ENCODE peak calls at places on chromosomes 7 and 10, in eight cellular contexts. E is MM.1S; A is KG1; D is HuH-7; L is epithelial cell of prostate; P is T follicular helper cell; Y is T47D; J is activated naive CD4-positive, alpha-beta T cell. I is an unnamed sample.

GRCh38 chr10:33331020-33331557 is 3.4 kb downstream of the NRP1 start:
- DNase-seq in E (no peak), A (no peak), D (no peak), L (no peak), P (no peak), Y (no peak), J (no peak), I (no peak)

GRCh38 chr7:74061840-74062539 is 21.6 kb upstream of the LIMK1 start:
- DNase-seq in E (no peak), A (no peak), D (no peak), L (peak), P (peak), Y (peak), J (no peak), I (peak)

GRCh38 chr7:155190608-155191536 is 106.8 kb upstream of the INSIG1 start:
- DNase-seq in E (peak), A (peak), D (peak), L (no peak), P (peak), Y (peak), J (peak), I (peak)

GRCh38 chr10:34319197-34319846 is 495.8 kb downstream of the PARD3 start:
- DNase-seq in E (no peak), A (no peak), D (no peak), L (peak), P (no peak), Y (no peak), J (no peak), I (peak)

GRCh38 chr7:112448891-112449290 is 1.4 kb upstream of the IFRD1 start:
- DNase-seq in E (no peak), A (no peak), D (no peak), L (peak), P (no peak), Y (no peak), J (no peak), I (no peak)

GRCh38 chr10:120115959-120116358 is 223.4 kb downstream of the SEC23IP start:
- DNase-seq in E (no peak), A (no peak), D (no peak), L (peak), P (no peak), Y (no peak), J (no peak), I (no peak)

GRCh38 chr7:71419546-71420337 is 287.8 kb downstream of the GALNT17 start:
- DNase-seq in E (no peak), A (no peak), D (no peak), L (no peak), P (no peak), Y (no peak), J (no peak), I (no peak)

GRCh38 chr7:26305048-26305868 is 13.6 kb downstream of the SNX10 start:
- DNase-seq in E (no peak), A (no peak), D (peak), L (no peak), P (no peak), Y (no peak), J (no peak), I (no peak)

GRCh38 chr10:78348416-78349164 is 314.9 kb downstream of the RPS24 start:
- DNase-seq in E (no peak), A (no peak), D (no peak), L (no peak), P (no peak), Y (no peak), J (no peak), I (no peak)

GRCh38 chr10:87674963-87675362 is 15.3 kb downstream of the PAPSS2 start:
- DNase-seq in E (no peak), A (no peak), D (no peak), L (no peak), P (no peak), Y (no peak), J (no peak), I (no peak)

GRCh38 chr10:77516575-77516974 is 121.0 kb downstream of the KCNMA1 start:
- DNase-seq in E (no peak), A (no peak), D (no peak), L (no peak), P (no peak), Y (no peak), J (no peak), I (no peak)

GRCh38 chr10:108782411-108782810 is 1140.9 kb downstream of the XPNPEP1 start:
- DNase-seq in E (no peak), A (no peak), D (no peak), L (no peak), P (no peak), Y (no peak), J (no peak), I (no peak)

GRCh38 chr7:122143376-122143750 is 686 bp downstream of the AASS start:
- DNase-seq in E (peak), A (no peak), D (peak), L (no peak), P (no peak), Y (no peak), J (no peak), I (peak)

GRCh38 chr7:131959106-131959812 is 402.8 kb upstream of the PODXL start:
- DNase-seq in E (no peak), A (no peak), D (no peak), L (no peak), P (no peak), Y (no peak), J (no peak), I (no peak)

GRCh38 chr7:2099036-2099957 is 133.4 kb downstream of the MAD1L1 start:
- DNase-seq in E (no peak), A (no peak), D (no peak), L (no peak), P (no peak), Y (no peak), J (no peak), I (peak)

GRCh38 chr7:1987591-1988532 is 244.9 kb downstream of the MAD1L1 start:
- DNase-seq in E (no peak), A (no peak), D (no peak), L (no peak), P (no peak), Y (no peak), J (no peak), I (no peak)

GRCh38 chr7:50812847-50813475 is 30.3 kb upstream of the GRB10 start:
- DNase-seq in E (no peak), A (no peak), D (no peak), L (peak), P (no peak), Y (no peak), J (no peak), I (peak)

GRCh38 chr7:46079421-46079820 is 158.3 kb upstream of the IGFBP3 start:
- DNase-seq in E (no peak), A (no peak), D (no peak), L (no peak), P (no peak), Y (no peak), J (no peak), I (no peak)

GRCh38 chr7:149355390-149356048 is 93.5 kb downstream of the ZNF783 start:
- DNase-seq in E (no peak), A (no peak), D (no peak), L (peak), P (no peak), Y (no peak), J (no peak), I (no peak)

GRCh38 chr10:13716161-13717071 is 129.7 kb downstream of the PRPF18 start:
- DNase-seq in E (no peak), A (no peak), D (no peak), L (no peak), P (no peak), Y (no peak), J (no peak), I (peak)

GRCh38 chr10:99658622-99659030 is 683 bp upstream of the ENTPD7 start:
- DNase-seq in E (no peak), A (no peak), D (no peak), L (no peak), P (no peak), Y (no peak), J (no peak), I (peak)

GRCh38 chr7:151379193-151379520 is 30.7 kb downstream of the WDR86 start:
- DNase-seq in E (no peak), A (no peak), D (peak), L (no peak), P (no peak), Y (no peak), J (no peak), I (no peak)

I was measured in AG20443.